ENCODE peak calls at places on chromosomes 5 and 9, in ten cellular contexts. V is memory B cell; L is EL; K is T-cell; S is activated CD4-positive, alpha-beta T cell treated with anti-CD3 and anti-CD28 coated beads, Interleukin-2, amount 50 U/mL, for 4 hours; M is choroid plexus epithelial cell; F is GM18507; I is aorta; U is left colon; P is AG20443. T is an unnamed sample.

GRCh38 chr9:134486127-134486995 is 155.2 kb upstream of the COL5A1 start:
- DNase-seq in U (no peak), F (no peak), I (peak), S (no peak), P (no peak), L (no peak), M (no peak), K (no peak), V (no peak), T (no peak)

GRCh38 chr5:173567548-173567947 is 48.9 kb downstream of the BOD1 start:
- DNase-seq in F (no peak), S (no peak), V (no peak), P (no peak), I (no peak), L (peak), M (peak), U (no peak), K (no peak), T (peak)

GRCh38 chr5:52748590-52748989 is 39.1 kb upstream of the ITGA1 start:
- DNase-seq in K (no peak), U (no peak), F (no peak), V (no peak), M (no peak), S (no peak), L (no peak), I (no peak), P (no peak), T (no peak)

GRCh38 chr5:126171916-126172315 is 251.3 kb upstream of the GRAMD2B start:
- DNase-seq in K (no peak), V (no peak), P (no peak), L (no peak), F (no peak), S (no peak), I (no peak), U (no peak), M (no peak), T (no peak)

GRCh38 chr5:38607930-38608545 is 51.6 kb upstream of the LIFR start:
- DNase-seq in S (no peak), U (no peak), I (no peak), F (no peak), V (no peak), L (peak), K (no peak), P (no peak), M (peak), T (no peak)

GRCh38 chr5:24899180-24899579 is 254.4 kb upstream of the CDH10 start:
- DNase-seq in U (no peak), S (no peak), F (no peak), M (no peak), L (no peak), P (no peak), K (no peak), I (no peak), V (no peak), T (no peak)

GRCh38 chr9:70218767-70219166 is 40.0 kb upstream of the SMC5 start:
- DNase-seq in I (no peak), F (no peak), L (peak), M (no peak), V (no peak), K (no peak), S (no peak), P (peak), U (no peak), T (peak)

GRCh38 chr5:1224631-1225030 is 550 bp upstream of the SLC6A18 start:
- DNase-seq in S (no peak), F (no peak), M (no peak), P (no peak), L (no peak), V (no peak), K (no peak), I (no peak), U (no peak), T (no peak)

GRCh38 chr9:121350993-121351561 is 19.0 kb downstream of the STOM start:
- DNase-seq in M (peak), L (peak), V (no peak), I (peak), K (no peak), S (no peak), F (no peak), U (peak), P (peak), T (peak)

GRCh38 chr5:76580983-76581382 is 42.2 kb downstream of the F2RL2 start:
- DNase-seq in M (no peak), F (no peak), K (no peak), I (no peak), P (no peak), U (peak), L (no peak), V (no peak), S (no peak), T (no peak)

GRCh38 chr9:124283232-124283814 is 25.6 kb downstream of the NEK6 start:
- DNase-seq in U (no peak), V (no peak), M (no peak), S (no peak), P (no peak), I (no peak), K (no peak), L (no peak), F (no peak), T (no peak)

GRCh38 chr5:13477118-13477737 is 467.3 kb downstream of the DNAH5 start:
- DNase-seq in M (peak), S (no peak), U (no peak), I (no peak), L (peak), F (no peak), K (no peak), P (no peak), V (no peak), T (peak)

GRCh38 chr9:96646081-96646991 is 8.8 kb downstream of the PRXL2C start:
- DNase-seq in S (no peak), K (no peak), M (peak), P (peak), U (no peak), I (peak), L (peak), V (no peak), F (no peak), T (peak)

GRCh38 chr9:38761334-38761733 is 41.4 kb upstream of the FAM240B start:
- DNase-seq in P (no peak), K (no peak), I (no peak), U (no peak), M (peak), F (no peak), V (no peak), L (no peak), S (no peak), T (no peak)

GRCh38 chr9:112755059-112755458 is 4.5 kb downstream of the SNX30 start:
- DNase-seq in V (no peak), U (peak), K (no peak), L (no peak), P (no peak), M (peak), F (no peak), S (no peak), I (no peak), T (peak)

GRCh38 chr5:8829322-8830029 is 716.4 kb downstream of the SEMA5A start:
- DNase-seq in I (no peak), L (peak), U (no peak), F (no peak), V (no peak), P (peak), K (no peak), S (no peak), M (peak), T (peak)

GRCh38 chr9:124439086-124439485 is 11.2 kb upstream of the ADGRD2 start:
- DNase-seq in M (no peak), U (no peak), L (no peak), P (no peak), I (no peak), S (no peak), V (no peak), K (no peak), F (no peak), T (no peak)

GRCh38 chr9:19965336-19965735 is 176.5 kb upstream of the SLC24A2 start:
- DNase-seq in M (peak), F (no peak), I (no peak), S (no peak), U (no peak), L (no peak), K (no peak), P (no peak), V (no peak), T (peak)

GRCh38 chr5:62521319-62521718 is 57.3 kb upstream of the LRRC70 start:
- DNase-seq in L (no peak), K (no peak), I (no peak), P (no peak), M (no peak), U (no peak), S (no peak), V (no peak), F (no peak), T (no peak)

GRCh38 chr5:10233505-10233904 is 16.2 kb downstream of the ATPSCKMT start:
- DNase-seq in S (no peak), L (peak), F (no peak), M (peak), P (peak), I (peak), K (no peak), U (no peak), V (no peak), T (peak)

GRCh38 chr5:32170303-32171170 is 3.6 kb downstream of the GOLPH3 start:
- DNase-seq in M (peak), U (no peak), P (peak), L (peak), F (no peak), S (no peak), V (no peak), K (no peak), I (no peak), T (peak)

GRCh38 chr9:113636165-113636564 is 172.6 kb downstream of the RGS3 start:
- DNase-seq in F (no peak), K (no peak), I (peak), U (no peak), S (no peak), P (no peak), L (no peak), M (peak), V (no peak), T (no peak)